ENCODE peak calls at places on chromosomes 2 and 18, in five cellular contexts. One of them, this sample, is unnamed.

GRCh38 chr2:50902365-50902764 is 129.6 kb downstream of the NRXN1 start:
- DNase-seq in HepG2: no peak
- DNase-seq in suprapubic skin: no peak
- DNase-seq in endothelial cell of umbilical vein: no peak
- DNase-seq in GM23338: no peak
- DNase-seq in this sample: no peak

GRCh38 chr2:95669441-95669994 is 77.7 kb downstream of the TRIM43 start:
- DNase-seq in GM23338: no peak
- DNase-seq in suprapubic skin: no peak
- DNase-seq in endothelial cell of umbilical vein: no peak
- DNase-seq in HepG2: no peak
- DNase-seq in this sample: no peak

GRCh38 chr2:176567361-176567760 is 298.1 kb downstream of the MTX2 start:
- DNase-seq in endothelial cell of umbilical vein: no peak
- DNase-seq in GM23338: no peak
- DNase-seq in suprapubic skin: no peak
- DNase-seq in HepG2: no peak
- DNase-seq in this sample: no peak

GRCh38 chr2:174827371-174828369 is 63.4 kb upstream of the CHRNA1 start:
- DNase-seq in GM23338: peak
- DNase-seq in suprapubic skin: no peak
- DNase-seq in endothelial cell of umbilical vein: peak
- DNase-seq in HepG2: no peak
- DNase-seq in this sample: no peak

GRCh38 chr18:23226930-23227728 is 91.8 kb downstream of the CABLES1 start:
- DNase-seq in HepG2: no peak
- DNase-seq in endothelial cell of umbilical vein: peak
- DNase-seq in GM23338: no peak
- DNase-seq in suprapubic skin: no peak
- DNase-seq in this sample: no peak

GRCh38 chr2:217451634-217452033 is 551.2 kb downstream of the TNS1 start:
- DNase-seq in endothelial cell of umbilical vein: peak
- DNase-seq in suprapubic skin: no peak
- DNase-seq in HepG2: peak
- DNase-seq in GM23338: no peak
- DNase-seq in this sample: no peak

GRCh38 chr18:22001912-22002487 is 167.4 kb upstream of the GATA6 start:
- DNase-seq in HepG2: peak
- DNase-seq in endothelial cell of umbilical vein: no peak
- DNase-seq in suprapubic skin: no peak
- DNase-seq in GM23338: no peak
- DNase-seq in this sample: no peak

GRCh38 chr2:128276878-128277675 is 41.6 kb downstream of the HS6ST1 start:
- DNase-seq in endothelial cell of umbilical vein: no peak
- DNase-seq in suprapubic skin: peak
- DNase-seq in GM23338: no peak
- DNase-seq in HepG2: no peak
- DNase-seq in this sample: peak

GRCh38 chr2:159201321-159202063 is 85.0 kb downstream of the WDSUB1 start:
- DNase-seq in endothelial cell of umbilical vein: no peak
- DNase-seq in suprapubic skin: no peak
- DNase-seq in GM23338: no peak
- DNase-seq in HepG2: no peak
- DNase-seq in this sample: peak

GRCh38 chr2:3481736-3482362 is 37.5 kb downstream of the ADI1 start:
- DNase-seq in HepG2: no peak
- DNase-seq in GM23338: no peak
- DNase-seq in endothelial cell of umbilical vein: no peak
- DNase-seq in suprapubic skin: no peak
- DNase-seq in this sample: peak

GRCh38 chr2:52537588-52537987 is 1230.0 kb upstream of the CHAC2 start:
- DNase-seq in GM23338: no peak
- DNase-seq in endothelial cell of umbilical vein: no peak
- DNase-seq in suprapubic skin: no peak
- DNase-seq in HepG2: no peak
- DNase-seq in this sample: no peak

GRCh38 chr2:167875524-167875923 is 371.9 kb downstream of the STK39 start:
- DNase-seq in HepG2: no peak
- DNase-seq in GM23338: no peak
- DNase-seq in endothelial cell of umbilical vein: no peak
- DNase-seq in suprapubic skin: no peak
- DNase-seq in this sample: no peak

GRCh38 chr2:74290466-74291216 is 52.6 kb downstream of the SLC4A5 start:
- DNase-seq in GM23338: no peak
- DNase-seq in HepG2: no peak
- DNase-seq in endothelial cell of umbilical vein: no peak
- DNase-seq in suprapubic skin: no peak
- DNase-seq in this sample: peak

GRCh38 chr2:18346364-18346763 is 214.1 kb downstream of the RDH14 start:
- DNase-seq in endothelial cell of umbilical vein: no peak
- DNase-seq in HepG2: no peak
- DNase-seq in suprapubic skin: no peak
- DNase-seq in GM23338: no peak
- DNase-seq in this sample: no peak

GRCh38 chr2:120549841-120550240 is 185.8 kb upstream of the GLI2 start:
- DNase-seq in GM23338: no peak
- DNase-seq in endothelial cell of umbilical vein: no peak
- DNase-seq in suprapubic skin: no peak
- DNase-seq in HepG2: no peak
- DNase-seq in this sample: no peak

DNA sequence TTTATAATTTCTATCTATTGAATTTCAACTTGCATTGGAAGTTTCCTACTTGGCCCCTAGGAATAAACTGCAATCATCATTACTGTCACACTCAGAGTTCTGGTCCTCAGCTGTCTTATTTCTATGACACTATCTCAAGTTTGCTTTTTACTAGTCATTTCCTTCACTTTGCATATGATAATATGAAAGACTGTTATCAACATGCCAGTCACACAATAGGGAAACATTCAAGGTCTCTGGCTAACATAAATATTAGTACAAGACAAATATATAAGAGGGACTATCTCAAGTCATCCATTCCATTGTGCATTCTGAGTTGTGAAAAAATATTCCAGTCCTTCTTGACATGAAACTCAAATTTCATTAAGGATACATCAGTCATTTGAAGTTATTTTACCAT is 28.7 kb downstream of the DNAH6 start:
- DNase-seq in HepG2: no peak
- DNase-seq in GM23338: no peak
- DNase-seq in endothelial cell of umbilical vein: no peak
- DNase-seq in suprapubic skin: no peak
- DNase-seq in this sample: no peak
- TF ChIP-seq POLR2AphosphoS5 in HepG2: no peak
- TF ChIP-seq POLR2AphosphoS5 in GM23338: no peak
- TF ChIP-seq POLR2AphosphoS5 in endothelial cell of umbilical vein: no peak
- TF ChIP-seq POLR2AphosphoS5 in suprapubic skin: no peak
- TF ChIP-seq POLR2AphosphoS5 in this sample: no peak

GRCh38 chr18:58102875-58103274 is 58.8 kb downstream of the NEDD4L start:
- DNase-seq in suprapubic skin: no peak
- DNase-seq in HepG2: peak
- DNase-seq in endothelial cell of umbilical vein: no peak
- DNase-seq in GM23338: no peak
- DNase-seq in this sample: no peak
- H3K27ac ChIP-seq in suprapubic skin: no peak
- H3K27ac ChIP-seq in HepG2: peak
- H3K27ac ChIP-seq in endothelial cell of umbilical vein: no peak
- H3K27ac ChIP-seq in GM23338: no peak
- H3K27ac ChIP-seq in this sample: no peak

DNA sequence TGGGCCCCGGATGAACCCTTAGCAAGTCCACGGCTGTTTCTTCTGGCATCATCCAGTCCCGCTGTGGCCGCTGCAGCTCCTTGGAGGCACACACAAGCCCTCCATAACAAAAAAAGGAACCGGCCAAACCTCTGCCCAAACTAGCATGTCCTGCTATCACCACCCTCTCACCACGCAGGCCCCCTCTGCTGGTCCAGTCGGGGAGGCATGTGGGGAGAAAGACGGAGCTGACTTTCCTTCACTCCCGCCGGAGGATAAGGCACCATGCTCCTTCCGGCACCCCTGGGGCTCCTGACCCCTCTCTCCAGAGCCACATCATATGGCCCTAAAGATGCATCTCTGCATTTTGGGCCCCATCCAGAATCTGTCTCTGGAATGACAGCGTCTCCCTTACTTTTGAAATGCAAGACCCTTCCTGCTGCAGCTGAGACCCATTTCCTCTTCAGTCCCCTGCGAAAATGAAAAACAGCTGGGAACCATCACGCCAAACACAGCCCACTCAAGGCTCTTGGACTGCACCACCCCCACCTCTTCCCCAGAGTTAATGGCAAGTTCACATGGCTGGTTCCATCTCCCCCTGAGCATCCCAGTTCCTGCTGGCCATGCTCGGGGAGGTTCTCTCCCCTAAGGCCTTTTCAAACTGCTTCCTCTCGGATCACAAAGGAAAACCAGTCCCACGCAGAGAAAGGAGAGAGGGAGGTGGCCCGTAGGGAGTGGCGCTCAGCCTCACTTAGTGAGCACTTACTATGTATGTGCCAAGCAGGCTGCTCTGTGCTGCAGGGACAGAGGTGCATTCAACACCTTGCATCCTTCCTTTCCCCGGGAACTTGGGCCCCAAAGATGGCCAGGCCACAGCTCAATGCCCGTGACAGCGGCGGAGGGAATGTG is 35.2 kb upstream of the MLPH start:
- DNase-seq in endothelial cell of umbilical vein: no peak
- DNase-seq in GM23338: peak
- DNase-seq in suprapubic skin: no peak
- DNase-seq in HepG2: no peak
- DNase-seq in this sample: no peak
- TF ChIP-seq CTCF in endothelial cell of umbilical vein: no peak
- TF ChIP-seq CTCF in GM23338: peak
- TF ChIP-seq CTCF in suprapubic skin: no peak
- TF ChIP-seq CTCF in HepG2: no peak
- TF ChIP-seq CTCF in this sample: peak

GRCh38 chr2:86440631-86441391 is at the start of gene KDM3A:
- DNase-seq in HepG2: peak
- DNase-seq in endothelial cell of umbilical vein: peak
- DNase-seq in suprapubic skin: peak
- DNase-seq in GM23338: peak
- DNase-seq in this sample: peak
- TF ChIP-seq POLR2AphosphoS5 in HepG2: no peak
- TF ChIP-seq POLR2AphosphoS5 in endothelial cell of umbilical vein: peak
- TF ChIP-seq POLR2AphosphoS5 in suprapubic skin: peak
- TF ChIP-seq POLR2AphosphoS5 in GM23338: no peak
- TF ChIP-seq POLR2AphosphoS5 in this sample: peak

This sample was measured in spleen.